ENCODE peak calls at places on chromosomes 1 and 21, in four cellular contexts. T is HCT116, N is AG10803, V is AG09319. H is an unnamed sample.

GRCh38 chr1:25572708-25573590 is 29.5 kb downstream of the LDLRAP1 start:
- DNase-seq in T (no peak), N (peak), V (no peak), H (peak)

GRCh38 chr1:44632511-44633072 is 41.7 kb downstream of the TMEM53 start:
- DNase-seq in T (no peak), N (peak), V (no peak), H (no peak)

GRCh38 chr1:91687452-91687851 is 186.8 kb downstream of the CDC7 start:
- DNase-seq in T (no peak), N (no peak), V (no peak), H (no peak)

GRCh38 chr1:1217621-1218523 is 3.9 kb upstream of the TNFRSF4 start:
- DNase-seq in T (no peak), N (no peak), V (no peak), H (no peak)

GRCh38 chr1:224168859-224169380 is 14.1 kb upstream of the DEGS1 start:
- DNase-seq in T (no peak), N (peak), V (peak), H (peak)

GRCh38 chr1:201020647-201021332 is 2.7 kb downstream of the KIF21B start:
- DNase-seq in T (no peak), N (no peak), V (no peak), H (no peak)

GRCh38 chr21:33264561-33264960 is 1.6 kb upstream of the IL10RB start:
- DNase-seq in T (no peak), N (no peak), V (no peak), H (no peak)

GRCh38 chr1:30642391-30643120 is 80.8 kb downstream of the MATN1 start:
- DNase-seq in T (no peak), N (no peak), V (no peak), H (no peak)

GRCh38 chr1:20093940-20094391 is 24.0 kb downstream of the PLA2G5 start:
- DNase-seq in T (no peak), N (peak), V (no peak), H (no peak)

GRCh38 chr1:32619701-32620485 is 30.5 kb downstream of the ZBTB8OS start:
- DNase-seq in T (no peak), N (peak), V (no peak), H (no peak)

GRCh38 chr1:115112496-115113375 is 23.4 kb upstream of the TSPAN2 start:
- DNase-seq in T (peak), N (no peak), V (no peak), H (peak)

GRCh38 chr1:158146165-158146564 is 34.5 kb upstream of the CD1D start:
- DNase-seq in T (no peak), N (no peak), V (no peak), H (no peak)

GRCh38 chr1:202708456-202709275 is 1.6 kb downstream of the SYT2 start:
- DNase-seq in T (no peak), N (no peak), V (no peak), H (no peak)

GRCh38 chr1:78303620-78304019 is 187.2 kb upstream of the PTGFR start:
- DNase-seq in T (no peak), N (peak), V (peak), H (peak)

GRCh38 chr1:53107090-53107489 is 35.3 kb downstream of the SLC1A7 start:
- DNase-seq in T (no peak), N (no peak), V (no peak), H (no peak)

GRCh38 chr1:24198766-24199165 is 11.7 kb upstream of the IFNLR1 start:
- DNase-seq in T (no peak), N (no peak), V (no peak), H (no peak)

GRCh38 chr21:36702622-36702968 is 3.7 kb downstream of the SIM2 start:
- DNase-seq in T (no peak), N (no peak), V (no peak), H (no peak)

DNA sequence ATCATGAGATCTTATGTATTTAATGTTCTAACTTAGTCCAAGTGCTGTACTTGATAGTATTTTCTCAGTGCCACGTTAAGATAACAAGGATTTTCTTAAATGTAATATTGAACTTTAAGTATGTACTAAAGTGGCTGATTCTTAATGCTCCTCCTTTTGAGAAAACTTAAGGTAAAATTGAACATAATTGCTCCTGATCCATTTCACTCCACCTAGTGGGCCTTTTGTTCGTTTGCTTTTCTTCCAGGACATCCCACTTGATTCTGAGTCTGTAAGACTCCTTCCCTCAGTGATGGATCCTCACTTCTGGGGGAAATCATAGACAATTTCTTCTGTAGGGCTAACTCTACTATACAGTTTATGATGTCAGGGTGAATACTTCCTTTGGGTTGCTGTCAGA is 173.1 kb downstream of the LMO4 start:
- DNase-seq in T (peak), N (no peak), V (no peak), H (no peak)
- TF ChIP-seq CTCF in T (peak), N (peak), V (peak), H (no peak)

GRCh38 chr1:160359559-160360226 is 7.2 kb upstream of the NHLH1 start:
- DNase-seq in T (no peak), N (no peak), V (no peak), H (no peak)
- TF ChIP-seq CTCF in T (no peak), N (no peak), V (no peak), H (no peak)

GRCh38 chr1:231318015-231318355 is 19.7 kb downstream of the EXOC8 start:
- DNase-seq in T (no peak), N (no peak), V (no peak), H (no peak)

GRCh38 chr1:231313661-231314060 is 24.0 kb downstream of the EXOC8 start:
- DNase-seq in T (no peak), N (no peak), V (no peak), H (no peak)

GRCh38 chr1:231318568-231318967 is 19.1 kb downstream of the EXOC8 start:
- DNase-seq in T (no peak), N (no peak), V (no peak), H (no peak)

GRCh38 chr1:231317306-231318014 is 20.2 kb downstream of the EXOC8 start:
- DNase-seq in T (no peak), N (no peak), V (no peak), H (no peak)

GRCh38 chr1:231315887-231316286 is 21.8 kb downstream of the EXOC8 start:
- DNase-seq in T (peak), N (peak), V (no peak), H (peak)
- TF ChIP-seq CTCF in T (peak), N (peak), V (peak), H (peak)

GRCh38 chr1:68010094-68010493 is 40.3 kb downstream of the DIRAS3 start:
- DNase-seq in T (peak), N (peak), V (no peak), H (no peak)
- TF ChIP-seq CTCF in T (peak), N (peak), V (peak), H (no peak)

GRCh38 chr1:46244656-46245371 is 2.7 kb upstream of the RAD54L start:
- DNase-seq in T (no peak), N (peak), V (no peak), H (peak)
- TF ChIP-seq CTCF in T (peak), N (peak), V (peak), H (peak)

GRCh38 chr1:212514056-212514614 is 81.4 kb downstream of the NENF start:
- DNase-seq in T (peak), N (peak), V (no peak), H (peak)
- TF ChIP-seq CTCF in T (peak), N (no peak), V (no peak), H (peak)

DNA sequence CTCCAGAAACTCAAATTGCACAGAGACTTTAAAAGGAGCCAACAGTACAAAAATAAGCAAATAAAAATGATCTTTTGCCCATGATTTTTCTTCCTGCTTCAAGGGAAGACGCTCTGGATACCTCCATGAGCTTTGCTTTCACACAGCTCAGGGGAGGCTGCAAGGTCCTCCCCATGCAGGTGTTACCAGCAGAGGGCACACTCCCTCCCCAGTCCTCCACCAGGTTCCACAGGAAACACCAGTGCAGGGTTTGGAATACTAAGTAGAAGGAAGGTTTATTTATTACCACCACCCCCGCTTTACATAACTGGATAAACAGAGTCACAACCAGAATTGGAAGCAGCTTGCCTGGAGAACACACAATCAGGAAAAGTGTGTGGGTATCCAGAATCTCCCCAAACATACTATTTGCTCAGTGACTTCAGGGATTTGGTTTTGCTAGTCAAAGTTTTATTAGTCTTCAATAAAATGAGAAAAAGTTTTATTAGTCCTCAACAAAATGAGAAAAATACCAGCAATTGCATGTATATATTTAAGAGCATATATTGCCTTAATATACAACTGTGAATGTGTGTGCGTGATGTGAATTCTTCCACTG is 37.3 kb downstream of the HSD3B1 start:
- DNase-seq in T (peak), N (no peak), V (no peak), H (peak)
- TF ChIP-seq CTCF in T (peak), N (peak), V (peak), H (no peak)

GRCh38 chr1:187264995-187265602 is 436.4 kb downstream of the PLA2G4A start:
- DNase-seq in T (peak), N (peak), V (no peak), H (peak)
- TF ChIP-seq CTCF in T (peak), N (peak), V (no peak), H (peak)